ENCODE peak calls at places on chromosomes 16 and 17, in four cellular contexts. One of them, this sample, is unnamed.
A peak's percentile ranks its signal among the peaks of the same experiment; 100 is the strongest.

GRCh38 chr16:64996641-64997040 is 125.2 kb downstream of the CDH11 start:
- DNase-seq in lower lobe of right lung: no peak
- DNase-seq in NCI-H1105: no peak
- DNase-seq in amniotic epithelial cell: no peak
- DNase-seq in this sample: no peak

GRCh38 chr17:60594747-60595146 is 5.2 kb upstream of the PPM1D start:
- DNase-seq in NCI-H1105: peak; percentile 21
- DNase-seq in amniotic epithelial cell: no peak
- DNase-seq in lower lobe of right lung: no peak
- DNase-seq in this sample: no peak

GRCh38 chr16:57307365-57307764 is 22.9 kb upstream of the PLLP start:
- DNase-seq in amniotic epithelial cell: no peak
- DNase-seq in NCI-H1105: no peak
- DNase-seq in lower lobe of right lung: no peak
- DNase-seq in this sample: no peak

GRCh38 chr16:54462151-54462651 is 175.6 kb upstream of the IRX3 start:
- DNase-seq in amniotic epithelial cell: no peak
- DNase-seq in lower lobe of right lung: no peak
- DNase-seq in NCI-H1105: no peak
- DNase-seq in this sample: no peak

GRCh38 chr16:72309001-72309400 is 137.0 kb upstream of the PMFBP1 start:
- DNase-seq in lower lobe of right lung: no peak
- DNase-seq in NCI-H1105: no peak
- DNase-seq in amniotic epithelial cell: no peak
- DNase-seq in this sample: no peak

GRCh38 chr16:87333101-87333500 is 15.9 kb upstream of the C16orf95 start:
- DNase-seq in NCI-H1105: no peak
- DNase-seq in lower lobe of right lung: no peak
- DNase-seq in amniotic epithelial cell: no peak
- DNase-seq in this sample: no peak

GRCh38 chr16:69040144-69040909 is 65.1 kb upstream of the HAS3 start:
- DNase-seq in NCI-H1105: no peak
- DNase-seq in amniotic epithelial cell: peak; percentile 92
- DNase-seq in lower lobe of right lung: no peak
- DNase-seq in this sample: no peak

GRCh38 chr16:55773859-55774549 is 58.9 kb downstream of the CES1 start:
- DNase-seq in lower lobe of right lung: no peak
- DNase-seq in amniotic epithelial cell: no peak
- DNase-seq in NCI-H1105: no peak
- DNase-seq in this sample: no peak

GRCh38 chr17:32015245-32016013 is 8.2 kb downstream of the LRRC37B start:
- DNase-seq in amniotic epithelial cell: no peak
- DNase-seq in NCI-H1105: peak; percentile 70
- DNase-seq in lower lobe of right lung: no peak
- DNase-seq in this sample: no peak

GRCh38 chr17:45976755-45977505 is 22.1 kb upstream of the STH start:
- DNase-seq in lower lobe of right lung: no peak
- DNase-seq in amniotic epithelial cell: peak; percentile 48
- DNase-seq in NCI-H1105: no peak
- DNase-seq in this sample: no peak

GRCh38 chr16:35713762-35714650 is 2254.6 kb downstream of the TP53TG3F start:
- DNase-seq in NCI-H1105: no peak
- DNase-seq in amniotic epithelial cell: no peak
- DNase-seq in lower lobe of right lung: no peak
- DNase-seq in this sample: no peak

GRCh38 chr16:84543931-84544776 is 39.7 kb upstream of the MEAK7 start:
- DNase-seq in lower lobe of right lung: no peak
- DNase-seq in NCI-H1105: peak; percentile 59
- DNase-seq in amniotic epithelial cell: no peak
- DNase-seq in this sample: no peak

GRCh38 chr17:33385713-33386112 is 92.6 kb upstream of the ASIC2 start:
- DNase-seq in amniotic epithelial cell: no peak
- DNase-seq in NCI-H1105: no peak
- DNase-seq in lower lobe of right lung: no peak
- DNase-seq in this sample: no peak

GRCh38 chr17:58416396-58416795 is 938 bp downstream of the RNF43 start:
- DNase-seq in lower lobe of right lung: no peak
- DNase-seq in amniotic epithelial cell: no peak
- DNase-seq in NCI-H1105: no peak
- DNase-seq in this sample: no peak

GRCh38 chr16:9123871-9124270 is 32.4 kb downstream of the HAPSTR1 start:
- DNase-seq in amniotic epithelial cell: no peak
- DNase-seq in NCI-H1105: no peak
- DNase-seq in lower lobe of right lung: peak; percentile 86
- DNase-seq in this sample: no peak

GRCh38 chr16:2527071-2527783 is 4.0 kb downstream of the CEMP1 start:
- DNase-seq in lower lobe of right lung: peak; percentile 46
- DNase-seq in NCI-H1105: no peak
- DNase-seq in amniotic epithelial cell: no peak
- DNase-seq in this sample: no peak

GRCh38 chr17:42055003-42055402 is 4.6 kb upstream of the C17orf113 start:
- DNase-seq in NCI-H1105: no peak
- DNase-seq in amniotic epithelial cell: no peak
- DNase-seq in lower lobe of right lung: no peak
- DNase-seq in this sample: no peak

GRCh38 chr17:67753026-67753425 is 35.3 kb downstream of the NOL11 start:
- DNase-seq in amniotic epithelial cell: no peak
- DNase-seq in NCI-H1105: no peak
- DNase-seq in lower lobe of right lung: no peak
- DNase-seq in this sample: no peak

GRCh38 chr17:51166987-51167931 is 1.0 kb downstream of the NME2 start:
- DNase-seq in NCI-H1105: peak; percentile 14
- DNase-seq in amniotic epithelial cell: no peak
- DNase-seq in lower lobe of right lung: no peak
- DNase-seq in this sample: peak; percentile 47

GRCh38 chr16:68396481-68396880 is 51.8 kb downstream of the SMPD3 start:
- DNase-seq in amniotic epithelial cell: peak; percentile 42
- DNase-seq in NCI-H1105: no peak
- DNase-seq in lower lobe of right lung: peak; percentile 43
- DNase-seq in this sample: no peak

GRCh38 chr17:82647593-82648164 is 565 bp downstream of the WDR45B start:
- DNase-seq in lower lobe of right lung: no peak
- DNase-seq in NCI-H1105: no peak
- DNase-seq in amniotic epithelial cell: no peak
- DNase-seq in this sample: no peak

This sample was measured in NCI-H2227 treated with DMSO at 0.1 percent for 48 hours.